ENCODE peak calls at places on chromosomes 1 and 21, in four cellular contexts. M is stimulated activated CD4-positive, alpha-beta T cell treated with anti-CD3 and anti-CD28 coated beads, Interleukin-12 subunit alpha, Interleukin-12 subunit beta, amount 100 ng/mL, for 4 hours; V is osteocyte; K is CD8-positive, alpha-beta T cell. J is an unnamed sample.

GRCh38 chr1:7295946-7296345 is 475.1 kb upstream of the VAMP3 start:
- DNase-seq in V (peak; percentile 25), M (no peak), K (no peak), J (no peak)

GRCh38 chr1:103063911-103064310 is 44.4 kb downstream of the COL11A1 start:
- DNase-seq in K (no peak), M (no peak), V (no peak), J (no peak)

GRCh38 chr1:19367584-19368041 is 55.5 kb downstream of the SLC66A1 start:
- DNase-seq in V (no peak), M (no peak), K (no peak), J (no peak)

GRCh38 chr1:113057006-113057405 is 16.0 kb upstream of the LRIG2 start:
- DNase-seq in K (no peak), V (peak; percentile 66), M (no peak), J (no peak)

GRCh38 chr1:117595993-117596720 is 9.7 kb upstream of the TENT5C start:
- DNase-seq in K (no peak), M (no peak), V (no peak), J (no peak)

GRCh38 chr1:85612704-85613361 is 32.3 kb downstream of the CCN1 start:
- DNase-seq in V (no peak), M (no peak), K (no peak), J (no peak)

GRCh38 chr1:202305168-202305567 is 36.6 kb downstream of the UBE2T start:
- DNase-seq in V (no peak), K (no peak), M (no peak), J (no peak)

GRCh38 chr1:28640766-28641165 is 2.1 kb downstream of the TAF12 start:
- DNase-seq in M (peak; percentile 2), K (no peak), V (no peak), J (no peak)

GRCh38 chr1:50265790-50266314 is 157.1 kb downstream of the ELAVL4 start:
- DNase-seq in K (no peak), M (no peak), V (no peak), J (no peak)

GRCh38 chr1:31755197-31755611 is 8.9 kb downstream of the ADGRB2 start:
- DNase-seq in M (no peak), K (no peak), V (no peak), J (no peak)

GRCh38 chr21:36735201-36735515 is 36.2 kb downstream of the SIM2 start:
- DNase-seq in V (peak; percentile 78), M (no peak), K (no peak), J (no peak)

GRCh38 chr1:110148961-110149360 is 1.3 kb upstream of the SLC6A17 start:
- DNase-seq in V (no peak), K (no peak), M (no peak), J (no peak)

GRCh38 chr1:207058878-207059867 is 6.1 kb downstream of the PFKFB2 start:
- DNase-seq in M (no peak), V (no peak), K (no peak), J (no peak)

GRCh38 chr1:219476116-219476515 is 136.8 kb downstream of the ZC3H11B start:
- DNase-seq in M (no peak), K (no peak), V (no peak), J (no peak)

GRCh38 chr1:152182431-152182830 is 23.4 kb upstream of the RPTN start:
- DNase-seq in V (no peak), M (no peak), K (no peak), J (no peak)

GRCh38 chr1:26692211-26692792 is 3.5 kb upstream of the ARID1A start:
- DNase-seq in M (peak; percentile 62), K (peak; percentile 72), V (peak; percentile 91), J (peak; percentile 56)

GRCh38 chr1:235697517-235697916 is 47.9 kb upstream of the GNG4 start:
- DNase-seq in K (no peak), M (no peak), V (no peak), J (no peak)

GRCh38 chr1:89975540-89976125 is 19.3 kb upstream of the ZNF326 start:
- DNase-seq in V (no peak), K (no peak), M (no peak), J (no peak)

GRCh38 chr1:9331016-9331415 is 38.3 kb downstream of the SPSB1 start:
- DNase-seq in K (no peak), M (no peak), V (no peak), J (no peak)

GRCh38 chr1:190205713-190206112 is 272.0 kb downstream of the BRINP3 start:
- DNase-seq in M (no peak), V (no peak), K (no peak), J (no peak)

GRCh38 chr1:113241237-113241636 is 149.1 kb upstream of the MAGI3 start:
- DNase-seq in V (no peak), M (no peak), K (no peak), J (no peak)

GRCh38 chr1:223833948-223834347 is 11.8 kb downstream of the TP53BP2 start:
- DNase-seq in M (no peak), V (no peak), K (no peak), J (no peak)

GRCh38 chr1:237713886-237714285 is 176.8 kb downstream of the ZP4 start:
- DNase-seq in V (no peak), M (no peak), K (no peak), J (no peak)

GRCh38 chr1:35931424-35932157 is 686 bp downstream of the AGO3 start:
- DNase-seq in V (no peak), K (no peak), M (no peak), J (no peak)

GRCh38 chr21:27631471-27631870 is 664.6 kb upstream of the ADAMTS5 start:
- DNase-seq in K (no peak), V (no peak), M (no peak), J (no peak)

GRCh38 chr21:26941436-26941835 is 25.5 kb downstream of the ADAMTS5 start:
- DNase-seq in V (no peak), K (no peak), M (no peak), J (no peak)

GRCh38 chr1:244371294-244372141 is 80.2 kb downstream of the ADSS2 start:
- DNase-seq in V (no peak), K (no peak), M (no peak), J (no peak)

GRCh38 chr1:3894626-3895278 is 5.3 kb downstream of the C1orf174 start:
- DNase-seq in M (no peak), K (no peak), V (no peak), J (no peak)